ENCODE peak calls at places on chromosomes 2 and 18, in eight cellular contexts. One of them, this sample, is unnamed.

GRCh38 chr2:235493402-235493774 is 455 bp upstream of the AGAP1 start:
- DNase-seq in neural progenitor cell: no peak
- DNase-seq in GM12865: no peak
- DNase-seq in dorsolateral prefrontal cortex: no peak
- DNase-seq in astrocyte of the spinal cord: peak; percentile 47
- DNase-seq in mucosa of descending colon: no peak
- DNase-seq in A549: no peak
- DNase-seq in esophagus squamous epithelium: no peak
- DNase-seq in this sample: peak; percentile 40

GRCh38 chr2:148642891-148643416 is 1.6 kb upstream of the EPC2 start:
- DNase-seq in mucosa of descending colon: no peak
- DNase-seq in neural progenitor cell: no peak
- DNase-seq in GM12865: peak; percentile 9
- DNase-seq in esophagus squamous epithelium: no peak
- DNase-seq in astrocyte of the spinal cord: peak; percentile 90
- DNase-seq in dorsolateral prefrontal cortex: no peak
- DNase-seq in A549: no peak
- DNase-seq in this sample: peak; percentile 46

GRCh38 chr2:43110442-43110871 is 115.9 kb downstream of the ZFP36L2 start:
- DNase-seq in astrocyte of the spinal cord: peak; percentile 50
- DNase-seq in GM12865: no peak
- DNase-seq in neural progenitor cell: peak; percentile 55
- DNase-seq in esophagus squamous epithelium: no peak
- DNase-seq in dorsolateral prefrontal cortex: no peak
- DNase-seq in mucosa of descending colon: no peak
- DNase-seq in A549: no peak
- DNase-seq in this sample: no peak

GRCh38 chr2:65256088-65256487 is 28.5 kb downstream of the ACTR2 start:
- DNase-seq in neural progenitor cell: no peak
- DNase-seq in GM12865: no peak
- DNase-seq in mucosa of descending colon: no peak
- DNase-seq in A549: no peak
- DNase-seq in dorsolateral prefrontal cortex: no peak
- DNase-seq in esophagus squamous epithelium: no peak
- DNase-seq in astrocyte of the spinal cord: no peak
- DNase-seq in this sample: no peak

GRCh38 chr2:120245520-120245835 is 7.2 kb upstream of the RALB start:
- DNase-seq in A549: no peak
- DNase-seq in esophagus squamous epithelium: no peak
- DNase-seq in GM12865: no peak
- DNase-seq in dorsolateral prefrontal cortex: no peak
- DNase-seq in astrocyte of the spinal cord: no peak
- DNase-seq in mucosa of descending colon: peak; percentile 89
- DNase-seq in neural progenitor cell: no peak
- DNase-seq in this sample: no peak

GRCh38 chr18:72910045-72910444 is 42.3 kb upstream of the NETO1 start:
- DNase-seq in mucosa of descending colon: no peak
- DNase-seq in A549: no peak
- DNase-seq in esophagus squamous epithelium: no peak
- DNase-seq in dorsolateral prefrontal cortex: no peak
- DNase-seq in neural progenitor cell: no peak
- DNase-seq in GM12865: no peak
- DNase-seq in astrocyte of the spinal cord: peak; percentile 68
- DNase-seq in this sample: no peak

GRCh38 chr2:118254117-118254516 is 165.8 kb downstream of the INSIG2 start:
- DNase-seq in astrocyte of the spinal cord: no peak
- DNase-seq in neural progenitor cell: no peak
- DNase-seq in esophagus squamous epithelium: no peak
- DNase-seq in GM12865: no peak
- DNase-seq in dorsolateral prefrontal cortex: no peak
- DNase-seq in mucosa of descending colon: no peak
- DNase-seq in A549: no peak
- DNase-seq in this sample: no peak

GRCh38 chr2:62227386-62228075 is 31.6 kb downstream of the B3GNT2 start:
- DNase-seq in A549: no peak
- DNase-seq in mucosa of descending colon: no peak
- DNase-seq in esophagus squamous epithelium: no peak
- DNase-seq in neural progenitor cell: no peak
- DNase-seq in astrocyte of the spinal cord: no peak
- DNase-seq in GM12865: no peak
- DNase-seq in dorsolateral prefrontal cortex: no peak
- DNase-seq in this sample: no peak

GRCh38 chr2:33135645-33136044 is 188.9 kb downstream of the LTBP1 start:
- DNase-seq in GM12865: no peak
- DNase-seq in astrocyte of the spinal cord: no peak
- DNase-seq in dorsolateral prefrontal cortex: no peak
- DNase-seq in mucosa of descending colon: no peak
- DNase-seq in A549: no peak
- DNase-seq in esophagus squamous epithelium: no peak
- DNase-seq in neural progenitor cell: no peak
- DNase-seq in this sample: no peak

GRCh38 chr2:33133436-33133835 is 186.7 kb downstream of the LTBP1 start:
- DNase-seq in GM12865: no peak
- DNase-seq in neural progenitor cell: no peak
- DNase-seq in A549: no peak
- DNase-seq in mucosa of descending colon: no peak
- DNase-seq in dorsolateral prefrontal cortex: no peak
- DNase-seq in astrocyte of the spinal cord: peak; percentile 58
- DNase-seq in esophagus squamous epithelium: no peak
- DNase-seq in this sample: no peak

GRCh38 chr2:33136056-33136455 is 189.3 kb downstream of the LTBP1 start:
- DNase-seq in A549: no peak
- DNase-seq in mucosa of descending colon: no peak
- DNase-seq in neural progenitor cell: no peak
- DNase-seq in dorsolateral prefrontal cortex: no peak
- DNase-seq in astrocyte of the spinal cord: peak; percentile 59
- DNase-seq in GM12865: no peak
- DNase-seq in esophagus squamous epithelium: no peak
- DNase-seq in this sample: no peak

GRCh38 chr2:33134086-33134763 is 187.5 kb downstream of the LTBP1 start:
- DNase-seq in esophagus squamous epithelium: no peak
- DNase-seq in A549: peak; percentile 32
- DNase-seq in GM12865: no peak
- DNase-seq in dorsolateral prefrontal cortex: peak; percentile 28
- DNase-seq in mucosa of descending colon: no peak
- DNase-seq in neural progenitor cell: peak; percentile 41
- DNase-seq in astrocyte of the spinal cord: peak; percentile 99
- DNase-seq in this sample: no peak

DNA sequence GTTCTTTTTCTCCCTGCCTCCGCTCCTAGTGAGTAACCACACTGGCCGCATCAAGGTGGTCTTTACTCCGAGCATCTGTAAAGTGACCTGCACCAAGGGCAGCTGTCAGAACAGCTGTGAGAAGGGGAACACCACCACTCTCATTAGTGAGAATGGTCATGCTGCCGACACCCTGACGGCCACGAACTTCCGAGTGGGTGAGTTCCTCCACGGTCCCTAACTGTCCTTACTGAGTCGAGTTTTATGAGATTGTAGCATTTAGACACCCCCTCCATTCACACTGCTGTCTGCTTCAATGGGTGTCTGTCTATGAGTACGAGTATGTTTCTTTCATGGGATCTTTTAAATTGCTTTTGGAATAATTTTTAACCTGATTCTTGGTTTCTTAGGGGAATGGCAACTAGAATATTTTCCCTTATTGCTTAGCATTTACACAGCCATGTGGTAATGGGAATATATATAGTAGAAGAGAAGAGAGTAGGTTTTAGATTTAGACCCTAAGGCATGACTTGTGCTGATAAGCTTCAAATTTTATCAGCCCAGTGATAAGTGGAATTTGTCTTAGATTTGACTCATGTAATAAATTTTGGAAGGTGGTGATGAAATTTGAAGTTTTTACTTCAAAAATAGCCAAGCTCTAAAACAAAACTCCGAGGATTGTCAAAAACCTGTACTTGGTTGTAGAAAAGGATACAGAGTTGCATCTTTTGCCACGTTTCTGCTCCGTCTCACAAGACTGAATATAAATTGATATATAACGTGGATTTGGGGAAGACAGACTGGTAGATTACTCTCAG is 188.2 kb downstream of the LTBP1 start:
- DNase-seq in mucosa of descending colon: no peak
- DNase-seq in esophagus squamous epithelium: no peak
- DNase-seq in dorsolateral prefrontal cortex: no peak
- DNase-seq in neural progenitor cell: no peak
- DNase-seq in GM12865: no peak
- DNase-seq in A549: no peak
- DNase-seq in astrocyte of the spinal cord: no peak
- DNase-seq in this sample: peak; percentile 25
- H3K4me3 ChIP-seq in mucosa of descending colon: no peak overlapping the region
- H3K4me3 ChIP-seq in esophagus squamous epithelium: peak overlapping the region; percentile 64
- H3K4me3 ChIP-seq in dorsolateral prefrontal cortex: peak overlapping the region; percentile 65
- H3K4me3 ChIP-seq in neural progenitor cell: no peak overlapping the region
- H3K4me3 ChIP-seq in GM12865: no peak overlapping the region
- H3K4me3 ChIP-seq in A549: no peak overlapping the region
- H3K4me3 ChIP-seq in astrocyte of the spinal cord: peak overlapping the region; percentile 83
- H3K4me3 ChIP-seq in this sample: no peak overlapping the region

GRCh38 chr2:180823546-180824141 is 156.8 kb upstream of the UBE2E3 start:
- DNase-seq in A549: no peak
- DNase-seq in astrocyte of the spinal cord: peak; percentile 54
- DNase-seq in mucosa of descending colon: no peak
- DNase-seq in dorsolateral prefrontal cortex: no peak
- DNase-seq in neural progenitor cell: no peak
- DNase-seq in esophagus squamous epithelium: no peak
- DNase-seq in GM12865: peak; percentile 2
- DNase-seq in this sample: no peak
- H3K4me3 ChIP-seq in A549: no peak overlapping the region
- H3K4me3 ChIP-seq in astrocyte of the spinal cord: no peak overlapping the region
- H3K4me3 ChIP-seq in mucosa of descending colon: no peak overlapping the region
- H3K4me3 ChIP-seq in dorsolateral prefrontal cortex: no peak overlapping the region
- H3K4me3 ChIP-seq in neural progenitor cell: no peak overlapping the region
- H3K4me3 ChIP-seq in esophagus squamous epithelium: no peak overlapping the region
- H3K4me3 ChIP-seq in GM12865: no peak overlapping the region
- H3K4me3 ChIP-seq in this sample: no peak overlapping the region

GRCh38 chr2:113240915-113241911 is 37.5 kb downstream of the PAX8 start:
- DNase-seq in esophagus squamous epithelium: no peak
- DNase-seq in A549: peak; percentile 99
- DNase-seq in GM12865: no peak
- DNase-seq in astrocyte of the spinal cord: peak; percentile 98
- DNase-seq in neural progenitor cell: no peak
- DNase-seq in mucosa of descending colon: no peak
- DNase-seq in dorsolateral prefrontal cortex: peak; percentile 55
- DNase-seq in this sample: peak; percentile 71

GRCh38 chr2:113237604-113238003 is 41.1 kb downstream of the PAX8 start:
- DNase-seq in esophagus squamous epithelium: no peak
- DNase-seq in dorsolateral prefrontal cortex: no peak
- DNase-seq in neural progenitor cell: no peak
- DNase-seq in GM12865: no peak
- DNase-seq in astrocyte of the spinal cord: no peak
- DNase-seq in A549: no peak
- DNase-seq in mucosa of descending colon: no peak
- DNase-seq in this sample: no peak

GRCh38 chr2:113242318-113242717 is 36.4 kb downstream of the PAX8 start:
- DNase-seq in astrocyte of the spinal cord: no peak
- DNase-seq in mucosa of descending colon: no peak
- DNase-seq in GM12865: no peak
- DNase-seq in esophagus squamous epithelium: no peak
- DNase-seq in A549: no peak
- DNase-seq in neural progenitor cell: no peak
- DNase-seq in dorsolateral prefrontal cortex: no peak
- DNase-seq in this sample: no peak

GRCh38 chr2:113236367-113237159 is 42.2 kb downstream of the PAX8 start:
- DNase-seq in mucosa of descending colon: no peak
- DNase-seq in neural progenitor cell: no peak
- DNase-seq in GM12865: no peak
- DNase-seq in esophagus squamous epithelium: no peak
- DNase-seq in dorsolateral prefrontal cortex: no peak
- DNase-seq in A549: no peak
- DNase-seq in astrocyte of the spinal cord: no peak
- DNase-seq in this sample: no peak

DNA sequence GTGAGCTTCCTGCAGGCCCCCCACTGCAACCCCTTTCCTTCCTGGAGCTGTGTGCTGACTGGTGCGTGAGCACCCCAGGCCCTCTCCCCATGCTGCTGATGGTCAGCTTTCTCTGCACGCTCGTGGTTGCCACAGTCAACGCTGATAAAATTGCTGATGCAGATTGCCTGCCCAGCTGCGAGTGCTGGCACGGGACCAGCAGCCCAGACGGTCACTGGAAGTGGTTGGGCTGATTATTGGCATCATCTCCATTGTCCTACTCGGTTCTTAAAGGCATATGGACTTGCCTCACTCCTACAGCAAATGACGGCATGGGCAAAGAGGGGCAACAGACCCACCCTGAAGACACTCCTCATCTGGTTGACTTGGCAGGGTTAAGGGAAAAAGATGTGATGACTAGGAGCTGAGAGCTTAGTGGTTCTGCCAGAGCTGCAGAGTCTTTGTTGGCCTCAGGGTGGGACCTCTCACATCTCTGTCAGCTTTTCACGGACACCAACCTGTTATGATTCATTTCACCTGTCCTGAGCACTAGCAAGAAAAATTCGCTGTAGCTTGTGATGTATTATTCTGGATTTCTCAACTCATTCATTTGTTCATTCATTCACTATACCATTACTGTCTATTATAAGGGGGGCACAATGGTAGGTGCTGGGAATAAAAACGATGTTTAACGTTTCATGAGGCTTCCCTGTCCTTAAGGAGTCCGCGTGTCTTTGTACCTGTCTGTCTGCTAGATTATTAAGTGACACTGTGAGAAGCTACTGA is 38.4 kb downstream of the PAX8 start:
- DNase-seq in mucosa of descending colon: peak; percentile 73
- DNase-seq in esophagus squamous epithelium: peak; percentile 30
- DNase-seq in A549: peak; percentile 74
- DNase-seq in GM12865: no peak
- DNase-seq in astrocyte of the spinal cord: peak; percentile 95
- DNase-seq in neural progenitor cell: no peak
- DNase-seq in dorsolateral prefrontal cortex: peak; percentile 81
- DNase-seq in this sample: no peak
- H3K4me3 ChIP-seq in mucosa of descending colon: no peak overlapping the region
- H3K4me3 ChIP-seq in esophagus squamous epithelium: no peak overlapping the region
- H3K4me3 ChIP-seq in A549: peak overlapping the region; percentile 1
- H3K4me3 ChIP-seq in GM12865: no peak overlapping the region
- H3K4me3 ChIP-seq in astrocyte of the spinal cord: no peak overlapping the region
- H3K4me3 ChIP-seq in neural progenitor cell: no peak overlapping the region
- H3K4me3 ChIP-seq in dorsolateral prefrontal cortex: peak overlapping the region; percentile 14
- H3K4me3 ChIP-seq in this sample: no peak overlapping the region

GRCh38 chr2:458431-458827 is 170.5 kb upstream of the ALKAL2 start:
- DNase-seq in astrocyte of the spinal cord: no peak
- DNase-seq in esophagus squamous epithelium: no peak
- DNase-seq in neural progenitor cell: peak; percentile 58
- DNase-seq in A549: no peak
- DNase-seq in mucosa of descending colon: no peak
- DNase-seq in GM12865: no peak
- DNase-seq in dorsolateral prefrontal cortex: no peak
- DNase-seq in this sample: no peak

GRCh38 chr2:455913-456312 is 168.0 kb upstream of the ALKAL2 start:
- DNase-seq in GM12865: no peak
- DNase-seq in mucosa of descending colon: no peak
- DNase-seq in neural progenitor cell: no peak
- DNase-seq in astrocyte of the spinal cord: no peak
- DNase-seq in esophagus squamous epithelium: no peak
- DNase-seq in A549: no peak
- DNase-seq in dorsolateral prefrontal cortex: no peak
- DNase-seq in this sample: no peak

GRCh38 chr2:455046-455705 is 167.3 kb upstream of the ALKAL2 start:
- DNase-seq in mucosa of descending colon: no peak
- DNase-seq in A549: no peak
- DNase-seq in GM12865: no peak
- DNase-seq in astrocyte of the spinal cord: no peak
- DNase-seq in dorsolateral prefrontal cortex: no peak
- DNase-seq in neural progenitor cell: no peak
- DNase-seq in esophagus squamous epithelium: no peak
- DNase-seq in this sample: no peak

GRCh38 chr2:457287-457686 is 169.4 kb upstream of the ALKAL2 start:
- DNase-seq in A549: no peak
- DNase-seq in esophagus squamous epithelium: no peak
- DNase-seq in GM12865: no peak
- DNase-seq in mucosa of descending colon: no peak
- DNase-seq in dorsolateral prefrontal cortex: no peak
- DNase-seq in neural progenitor cell: no peak
- DNase-seq in astrocyte of the spinal cord: no peak
- DNase-seq in this sample: no peak

DNA sequence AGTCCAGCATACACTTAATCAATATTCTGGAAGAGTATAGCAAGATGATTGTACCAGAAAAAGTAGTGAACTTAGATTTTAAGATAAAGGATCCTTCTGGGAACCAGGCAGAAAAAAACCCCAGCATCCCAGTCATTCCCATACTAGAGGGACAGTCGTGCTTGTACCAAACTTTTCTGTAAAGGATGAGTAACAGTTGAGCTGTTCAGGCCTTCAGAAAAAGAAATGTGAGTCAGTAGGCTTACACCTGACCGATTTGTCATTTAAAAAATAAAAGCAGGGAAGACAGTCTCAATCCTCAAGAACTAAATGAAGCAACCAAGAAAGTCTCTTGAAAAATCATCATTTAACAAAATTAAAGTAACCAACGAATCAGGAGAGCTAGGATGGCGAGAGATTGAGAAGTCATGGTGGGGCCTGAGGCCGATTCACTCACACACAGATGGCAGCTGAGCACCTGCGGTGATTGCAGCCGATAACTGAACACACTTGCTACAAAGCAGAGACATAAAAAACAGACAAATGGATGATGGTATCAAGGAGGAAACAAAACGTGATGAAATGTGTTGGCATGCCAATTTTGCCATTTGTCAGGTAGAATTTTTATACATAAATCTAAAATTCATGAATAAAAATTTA is 170.0 kb upstream of the ALKAL2 start:
- DNase-seq in GM12865: no peak
- DNase-seq in neural progenitor cell: no peak
- DNase-seq in dorsolateral prefrontal cortex: no peak
- DNase-seq in esophagus squamous epithelium: no peak
- DNase-seq in astrocyte of the spinal cord: no peak
- DNase-seq in mucosa of descending colon: no peak
- DNase-seq in A549: no peak
- DNase-seq in this sample: no peak
- H3K4me3 ChIP-seq in GM12865: no peak overlapping the region
- H3K4me3 ChIP-seq in neural progenitor cell: no peak overlapping the region
- H3K4me3 ChIP-seq in dorsolateral prefrontal cortex: no peak overlapping the region
- H3K4me3 ChIP-seq in esophagus squamous epithelium: no peak overlapping the region
- H3K4me3 ChIP-seq in astrocyte of the spinal cord: no peak overlapping the region
- H3K4me3 ChIP-seq in mucosa of descending colon: no peak overlapping the region
- H3K4me3 ChIP-seq in A549: no peak overlapping the region
- H3K4me3 ChIP-seq in this sample: no peak overlapping the region